ENCODE peak calls at places on chromosome 20, in five cellular contexts. R is ovary, G is heart left ventricle, B is transverse colon, J is A549. Y is an unnamed sample.

GRCh38 chr20:6704132-6704861 is 63.2 kb upstream of the BMP2 start:
- DNase-seq in G (no peak), J (peak), B (peak), R (no peak), Y (no peak)

GRCh38 chr20:11247059-11247630 is 573.3 kb upstream of the JAG1 start:
- DNase-seq in B (no peak), J (no peak), G (no peak), R (no peak), Y (no peak)

GRCh38 chr20:46458891-46459750 is 52.7 kb upstream of the ELMO2 start:
- DNase-seq in G (no peak), R (no peak), B (peak), J (no peak), Y (no peak)

GRCh38 chr20:56715902-56716519 is 86.9 kb downstream of the TFAP2C start:
- DNase-seq in J (no peak), G (no peak), B (no peak), R (no peak), Y (no peak)

GRCh38 chr20:41170386-41171105 is 33.2 kb downstream of the PLCG1 start:
- DNase-seq in G (peak), R (peak), J (no peak), B (peak), Y (no peak)

GRCh38 chr20:14751191-14751590 is 413.8 kb upstream of the FLRT3 start:
- DNase-seq in G (no peak), B (no peak), J (no peak), R (no peak), Y (no peak)

GRCh38 chr20:2207770-2208097 is 88.1 kb upstream of the TGM3 start:
- DNase-seq in B (no peak), J (no peak), R (no peak), G (no peak), Y (no peak)

GRCh38 chr20:50323209-50323608 is 132.6 kb downstream of the CEBPB start:
- DNase-seq in B (peak), J (no peak), G (no peak), R (no peak), Y (no peak)

GRCh38 chr20:63243604-63244247 is 8.0 kb downstream of the BIRC7 start:
- DNase-seq in J (no peak), G (no peak), B (no peak), R (no peak), Y (no peak)

GRCh38 chr20:62887147-62887859 is 25.7 kb upstream of the TCFL5 start:
- DNase-seq in G (peak), B (peak), R (no peak), J (no peak), Y (peak)

GRCh38 chr20:341682-342081 is 5.2 kb upstream of the NRSN2 start:
- DNase-seq in B (no peak), J (no peak), R (no peak), G (no peak), Y (no peak)

GRCh38 chr20:3011752-3012151 is 31.7 kb upstream of the GNRH2 start:
- DNase-seq in J (no peak), G (no peak), B (no peak), R (no peak), Y (no peak)

GRCh38 chr20:56801991-56802740 is 173.1 kb downstream of the TFAP2C start:
- DNase-seq in R (no peak), J (no peak), B (no peak), G (no peak), Y (no peak)

GRCh38 chr20:64223526-64224067 is 32.0 kb upstream of the PCMTD2 start:
- DNase-seq in R (peak), G (peak), B (no peak), J (no peak), Y (no peak)

GRCh38 chr20:58028123-58028522 is 200.3 kb downstream of the ANKRD60 start:
- DNase-seq in R (no peak), G (no peak), B (peak), J (no peak), Y (no peak)

GRCh38 chr20:289693-290080 is 863 bp downstream of the C20orf96 start:
- DNase-seq in B (no peak), R (no peak), J (no peak), G (no peak), Y (peak)

GRCh38 chr20:41444821-41445220 is 78.2 kb upstream of the EMILIN3 start:
- DNase-seq in G (no peak), R (no peak), J (no peak), B (no peak), Y (no peak)

GRCh38 chr20:53643031-53643832 is 49.6 kb upstream of the ZNF217 start:
- DNase-seq in G (peak), B (peak), J (peak), R (no peak), Y (peak)

GRCh38 chr20:17849901-17850673 is 118.5 kb downstream of the SNX5 start:
- DNase-seq in R (peak), J (peak), B (peak), G (peak), Y (peak)

GRCh38 chr20:63118786-63119450 is 97.0 kb downstream of the YTHDF1 start:
- DNase-seq in B (no peak), J (no peak), R (no peak), G (no peak), Y (no peak)

GRCh38 chr20:16363832-16364687 is 209.2 kb downstream of the KIF16B start:
- DNase-seq in J (no peak), B (no peak), G (no peak), R (no peak), Y (no peak)

GRCh38 chr20:50537546-50538201 is 27.5 kb downstream of the PTPN1 start:
- DNase-seq in B (no peak), R (no peak), J (no peak), G (no peak), Y (no peak)

GRCh38 chr20:50540620-50541605 is 30.7 kb downstream of the PTPN1 start:
- DNase-seq in R (no peak), G (no peak), B (no peak), J (peak), Y (peak)

GRCh38 chr20:29408034-29408695 is 1849.3 kb upstream of the DEFB115 start:
- DNase-seq in B (no peak), J (no peak), R (no peak), G (no peak), Y (no peak)

GRCh38 chr20:14984768-14985622 is 647.6 kb upstream of the FLRT3 start:
- DNase-seq in G (no peak), R (no peak), B (no peak), J (no peak), Y (no peak)

GRCh38 chr20:11195899-11196558 is 522.2 kb upstream of the JAG1 start:
- DNase-seq in J (peak), R (no peak), B (no peak), G (no peak), Y (no peak)

GRCh38 chr20:9206486-9206885 is 137.6 kb downstream of the PLCB4 start:
- DNase-seq in B (no peak), J (no peak), G (no peak), R (no peak), Y (no peak)

GRCh38 chr20:59016795-59017492 is 2.3 kb upstream of the TUBB1 start:
- DNase-seq in G (no peak), R (no peak), B (no peak), J (no peak), Y (no peak)

GRCh38 chr20:13809855-13810254 is 25.0 kb downstream of the NDUFAF5 start:
- DNase-seq in R (no peak), J (no peak), B (no peak), G (no peak), Y (no peak)

GRCh38 chr20:36491901-36492617 is 49.3 kb upstream of the MYL9 start:
- DNase-seq in R (peak), G (no peak), B (peak), J (no peak), Y (no peak)

GRCh38 chr20:23710771-23711170 is 21.9 kb upstream of the CST4 start:
- DNase-seq in G (no peak), B (no peak), J (no peak), R (no peak), Y (no peak)

GRCh38 chr20:6920991-6921613 is 153.6 kb downstream of the BMP2 start:
- DNase-seq in G (no peak), B (no peak), J (no peak), R (no peak), Y (no peak)

GRCh38 chr20:3164043-3164762 is 4.5 kb upstream of the FASTKD5 start:
- DNase-seq in B (no peak), G (no peak), R (no peak), J (no peak), Y (no peak)

GRCh38 chr20:57587989-57588377 is 27.1 kb downstream of the PCK1 start:
- DNase-seq in J (no peak), R (no peak), G (no peak), B (no peak), Y (no peak)

GRCh38 chr20:1103751-1104150 is 14.7 kb upstream of the PSMF1 start:
- DNase-seq in R (no peak), J (no peak), B (no peak), G (no peak), Y (no peak)

GRCh38 chr20:63357921-63358905 is 2.9 kb downstream of the CHRNA4 start:
- DNase-seq in B (no peak), J (no peak), G (peak), R (no peak), Y (no peak)

GRCh38 chr20:61537721-61538480 is 285.8 kb downstream of the CDH4 start:
- DNase-seq in R (no peak), G (no peak), B (no peak), J (no peak), Y (no peak)
- TF ChIP-seq POLR2A in R (no peak), G (no peak), B (no peak), J (no peak), Y (no peak)

GRCh38 chr20:48827880-48828733 is at the start of gene PREX1:
- DNase-seq in R (peak), G (peak), J (peak), B (peak), Y (peak)
- TF ChIP-seq POLR2A in R (no peak), G (no peak), J (peak), B (no peak), Y (peak)

GRCh38 chr20:25054995-25055629 is 2.8 kb downstream of the ACSS1 start:
- DNase-seq in B (peak), R (peak), J (no peak), G (no peak), Y (no peak)

GRCh38 chr20:25055711-25056492 is 2.0 kb downstream of the ACSS1 start:
- DNase-seq in R (peak), G (peak), J (no peak), B (peak), Y (no peak)

GRCh38 chr20:25053207-25054132 is 4.5 kb downstream of the ACSS1 start:
- DNase-seq in G (peak), B (peak), R (peak), J (no peak), Y (no peak)

GRCh38 chr20:25052255-25053206 is 5.4 kb downstream of the ACSS1 start:
- DNase-seq in B (peak), G (peak), R (peak), J (no peak), Y (no peak)

GRCh38 chr20:25054133-25054820 is 3.7 kb downstream of the ACSS1 start:
- DNase-seq in J (no peak), R (peak), B (peak), G (no peak), Y (no peak)
- TF ChIP-seq POLR2A in J (no peak), R (no peak), B (no peak), G (no peak), Y (no peak)

GRCh38 chr20:52235129-52235528 is 43.5 kb upstream of the ZFP64 start:
- DNase-seq in J (no peak), B (no peak), R (no peak), G (no peak), Y (no peak)

GRCh38 chr20:52231230-52231746 is 39.7 kb upstream of the ZFP64 start:
- DNase-seq in R (no peak), J (peak), G (no peak), B (no peak), Y (no peak)

GRCh38 chr20:52240802-52241201 is 49.2 kb upstream of the ZFP64 start:
- DNase-seq in G (no peak), B (no peak), R (no peak), J (no peak), Y (no peak)

GRCh38 chr20:52234302-52235045 is 42.9 kb upstream of the ZFP64 start:
- DNase-seq in J (no peak), B (no peak), G (no peak), R (no peak), Y (no peak)

GRCh38 chr20:52236292-52236691 is 44.7 kb upstream of the ZFP64 start:
- DNase-seq in G (no peak), R (no peak), B (no peak), J (no peak), Y (no peak)
- TF ChIP-seq POLR2A in G (no peak), R (no peak), B (no peak), J (no peak), Y (no peak)

GRCh38 chr20:44610313-44610965 is 28.1 kb downstream of the PKIG start:
- DNase-seq in J (no peak), B (no peak), G (no peak), R (no peak), Y (no peak)

GRCh38 chr20:44609006-44609510 is 26.7 kb downstream of the PKIG start:
- DNase-seq in G (no peak), R (no peak), B (no peak), J (no peak), Y (no peak)

GRCh38 chr20:44613575-44613974 is 31.2 kb downstream of the PKIG start:
- DNase-seq in R (no peak), B (no peak), G (no peak), J (no peak), Y (no peak)

GRCh38 chr20:44606725-44607441 is 24.5 kb downstream of the PKIG start:
- DNase-seq in B (no peak), G (no peak), J (no peak), R (no peak), Y (no peak)

DNA sequence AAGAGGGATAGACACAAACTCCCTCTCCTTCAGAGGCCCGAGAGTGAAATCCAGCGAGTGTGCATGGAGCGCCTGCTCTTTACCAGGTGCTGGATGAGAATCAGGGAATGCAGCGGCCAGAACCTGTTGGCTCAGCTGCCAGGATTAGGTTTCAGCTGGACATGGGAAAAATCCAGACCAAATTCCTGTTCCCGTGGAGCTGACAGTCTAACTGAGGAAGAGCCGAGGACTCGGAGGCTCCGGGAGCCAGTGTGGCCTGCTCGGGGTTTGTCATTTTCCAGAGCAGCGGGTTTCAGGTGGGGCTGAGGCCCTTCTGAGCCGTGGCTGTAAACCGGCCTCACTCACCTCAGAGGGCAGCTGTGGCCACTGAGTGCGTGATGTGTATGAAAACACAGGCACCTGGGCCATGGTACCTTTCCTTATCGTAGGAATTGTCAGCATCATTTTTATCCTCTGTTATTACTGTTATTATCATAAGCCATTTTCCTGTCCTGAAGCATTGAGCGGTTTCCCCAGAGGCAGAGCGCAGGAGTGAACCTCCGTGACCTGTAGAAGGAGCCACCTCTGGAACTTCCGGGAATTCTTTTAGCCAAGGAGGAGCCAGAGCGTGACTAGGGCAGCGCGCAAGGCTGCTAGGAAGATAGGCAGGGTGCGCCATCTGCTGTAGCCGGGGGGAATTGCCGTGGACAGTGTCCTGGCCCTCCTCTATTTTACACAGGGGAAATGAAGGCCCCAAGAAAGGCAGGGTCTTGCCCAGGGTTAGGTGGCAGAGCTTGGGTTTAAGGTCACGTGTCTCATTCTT is 27.3 kb downstream of the PKIG start:
- DNase-seq in R (peak), J (peak), B (peak), G (peak), Y (peak)
- TF ChIP-seq POLR2A in R (no peak), J (peak), B (no peak), G (no peak), Y (no peak)

GRCh38 chr20:33667245-33668086 is 723 bp downstream of the ACTL10 start:
- DNase-seq in G (peak), B (peak), R (peak), J (no peak), Y (no peak)

GRCh38 chr20:33668087-33668790 is 1.5 kb downstream of the ACTL10 start:
- DNase-seq in B (no peak), J (peak), G (peak), R (peak), Y (peak)

GRCh38 chr20:33664762-33665144 is 2.0 kb upstream of the ACTL10 start:
- DNase-seq in G (no peak), R (no peak), J (no peak), B (no peak), Y (no peak)

GRCh38 chr20:33668791-33669155 is 2.0 kb downstream of the ACTL10 start:
- DNase-seq in R (no peak), G (no peak), J (no peak), B (no peak), Y (no peak)

GRCh38 chr20:33666293-33667244 is at the start of gene ACTL10:
- DNase-seq in J (no peak), G (peak), R (peak), B (peak), Y (no peak)
- TF ChIP-seq POLR2A in J (no peak), G (no peak), R (peak), B (peak), Y (no peak)

GRCh38 chr20:32465092-32465900 is 107.2 kb downstream of the ASXL1 start:
- DNase-seq in J (peak), G (peak), B (peak), R (peak), Y (no peak)
- TF ChIP-seq POLR2A in J (no peak), G (no peak), B (peak), R (no peak), Y (no peak)

Y was measured in H54.